ENCODE peak calls at places on chromosomes 11 and 22, in five cellular contexts. V is tibial artery, T is HCT116, R is heart left ventricle, A is SK-N-SH. J is an unnamed sample.

GRCh38 chr22:29203883-29204282 is 1.8 kb upstream of the EMID1 start:
- DNase-seq in A (no peak), R (no peak), T (no peak), V (no peak), J (no peak)

GRCh38 chr11:64331569-64332371 is 8.2 kb upstream of the CCDC88B start:
- DNase-seq in R (peak; percentile 83), V (peak; percentile 55), T (peak; percentile 83), A (peak; percentile 65), J (peak; percentile 92)

GRCh38 chr22:48659393-48659792 is 1168.3 kb downstream of the BRD1 start:
- DNase-seq in R (no peak), T (no peak), A (no peak), V (no peak), J (no peak)

GRCh38 chr11:10410844-10411200 is 44.2 kb upstream of the AMPD3 start:
- DNase-seq in V (no peak), T (no peak), A (no peak), R (no peak), J (no peak)

GRCh38 chr11:58494096-58494495 is 13.8 kb downstream of the OR5B21 start:
- DNase-seq in A (no peak), R (no peak), V (no peak), T (no peak), J (no peak)

GRCh38 chr11:75073459-75074190 is 23.1 kb downstream of the OR2AT4 start:
- DNase-seq in T (no peak), A (no peak), R (no peak), V (no peak), J (no peak)

GRCh38 chr11:68457214-68457897 is 3.2 kb upstream of the PPP6R3 start:
- DNase-seq in A (no peak), R (no peak), T (no peak), V (no peak), J (no peak)

GRCh38 chr22:17137861-17138425 is 16.8 kb upstream of the TMEM121B start:
- DNase-seq in R (no peak), V (no peak), T (no peak), A (no peak), J (no peak)

GRCh38 chr11:116043857-116044256 is 539.6 kb upstream of the CADM1 start:
- DNase-seq in T (no peak), A (no peak), V (no peak), R (no peak), J (no peak)

GRCh38 chr11:17596711-17597110 is 49.7 kb downstream of the OTOG start:
- DNase-seq in T (no peak), R (no peak), A (no peak), V (peak; percentile 11), J (no peak)

GRCh38 chr22:47043835-47044721 is 281.6 kb downstream of the TBC1D22A start:
- DNase-seq in T (no peak), A (no peak), R (peak; percentile 17), V (no peak), J (peak; percentile 44)

GRCh38 chr11:1227551-1228182 is 4.8 kb downstream of the MUC5B start:
- DNase-seq in V (no peak), T (no peak), A (peak; percentile 33), R (peak; percentile 10), J (no peak)

GRCh38 chr11:34749666-34750659 is 129.1 kb downstream of the EHF start:
- DNase-seq in V (peak; percentile 91), T (no peak), A (no peak), R (peak; percentile 64), J (peak; percentile 84)

GRCh38 chr11:43130616-43131015 is 181.2 kb upstream of the API5 start:
- DNase-seq in R (no peak), T (no peak), A (peak; percentile 34), V (no peak), J (no peak)
- TF ChIP-seq CTCF in R (no peak), T (no peak), A (no peak), V (no peak), J (no peak)

DNA sequence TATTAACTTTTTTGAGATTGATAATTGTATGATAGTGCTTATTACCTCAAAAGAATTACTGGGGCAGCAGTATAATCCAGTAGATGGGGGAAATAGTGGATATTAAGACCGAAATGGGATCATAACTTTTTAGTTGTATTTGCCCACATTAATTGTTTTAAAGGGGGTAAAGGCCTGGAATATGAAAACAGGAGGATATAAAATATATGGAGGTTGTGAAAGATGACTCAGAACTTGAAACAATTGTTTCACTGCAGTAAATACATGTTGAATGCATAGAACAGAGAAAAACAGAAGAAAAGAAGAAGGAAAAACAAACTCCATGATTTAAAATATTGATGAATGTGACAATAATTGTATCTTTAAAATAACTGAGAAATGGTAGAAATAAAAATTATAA is 94.1 kb upstream of the VPREB1 start:
- DNase-seq in V (no peak), A (no peak), R (no peak), T (no peak), J (no peak)
- H3K27me3 ChIP-seq in V (no peaks in the 10 kb centered on the region), A (peaks cover 23% of the 10 kb centered on the region), R (peaks cover 13% of the 10 kb centered on the region), T (peaks cover 56% of the 10 kb centered on the region), J (no peaks in the 10 kb centered on the region)

GRCh38 chr22:37098976-37099577 is 10.4 kb downstream of the TMPRSS6 start:
- DNase-seq in V (no peak), T (no peak), A (no peak), R (no peak), J (no peak)
- TF ChIP-seq CTCF in V (no peak), T (no peak), A (no peak), R (no peak), J (no peak)

DNA sequence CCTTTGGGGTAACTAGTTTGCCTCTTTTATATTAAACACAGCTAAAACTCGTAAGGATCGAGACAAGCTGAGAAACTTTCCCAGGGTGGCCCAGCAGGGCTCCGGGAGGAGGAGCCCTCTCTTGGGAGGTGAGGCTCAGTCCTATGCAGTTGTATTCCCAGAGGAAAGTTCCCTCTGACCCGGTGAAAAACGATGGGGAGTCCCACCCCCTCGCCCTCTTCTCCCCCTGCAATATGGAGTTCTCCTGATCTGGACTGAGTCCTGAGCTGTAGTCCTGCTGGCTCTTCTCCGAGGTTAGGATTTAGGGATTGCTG is 1.3 kb downstream of the NTM start:
- DNase-seq in A (no peak), V (no peak), R (no peak), T (no peak), J (no peak)
- H3K27me3 ChIP-seq in A (no peaks in the 10 kb centered on the region), V (no peaks in the 10 kb centered on the region), R (peaks cover 18% of the 10 kb centered on the region), T (no peaks in the 10 kb centered on the region), J (no peaks in the 10 kb centered on the region)

DNA sequence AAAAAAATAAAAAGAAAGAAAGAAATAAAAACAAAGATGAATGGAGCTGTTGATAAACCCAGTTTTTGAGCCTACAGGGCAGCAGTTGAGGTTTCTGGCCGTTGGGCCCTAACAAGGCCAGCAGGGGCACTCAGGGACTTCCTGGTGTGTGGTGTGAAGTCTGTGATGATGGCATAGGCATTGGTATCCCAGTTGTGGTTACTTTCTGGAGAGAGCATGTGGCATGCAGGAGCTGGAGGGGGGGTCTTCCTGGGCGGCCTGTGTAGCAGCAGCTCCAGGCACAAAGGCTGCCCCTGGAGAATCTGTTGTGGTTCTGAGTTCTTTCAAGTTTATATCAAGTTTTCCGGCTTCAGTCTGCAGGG is 2.0 kb upstream of the TXNRD2 start:
- DNase-seq in V (no peak), T (no peak), R (no peak), A (peak; percentile 46), J (no peak)
- TF ChIP-seq CTCF in V (no peak), T (no peak), R (no peak), A (peak; percentile 21), J (no peak)

GRCh38 chr11:120573756-120574354 is 62.3 kb downstream of the GRIK4 start:
- DNase-seq in A (no peak), V (no peak), R (no peak), T (no peak), J (no peak)
- H3K27me3 ChIP-seq in A (no peaks in the 10 kb centered on the region), V (no peaks in the 10 kb centered on the region), R (no peaks in the 10 kb centered on the region), T (peaks cover 4% of the 10 kb centered on the region), J (no peaks in the 10 kb centered on the region)

DNA sequence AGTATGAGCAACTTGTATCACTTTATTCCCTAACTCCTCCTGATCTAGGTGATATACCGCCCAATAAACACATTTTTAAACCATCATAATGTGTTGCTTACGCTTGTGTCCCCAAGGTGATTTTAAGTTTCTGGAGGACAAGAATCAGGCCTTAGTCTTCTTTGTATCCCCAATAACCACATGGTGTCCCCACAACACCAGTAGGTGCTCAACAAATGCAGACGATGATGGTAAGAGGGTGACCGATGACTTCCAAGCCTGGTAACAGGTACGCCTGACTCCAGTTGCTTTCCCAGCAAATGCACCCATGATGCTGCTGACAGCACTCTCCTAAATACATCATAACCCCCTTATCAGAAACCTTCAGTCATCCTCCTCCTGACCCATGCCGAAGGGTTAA is 64.2 kb downstream of the EFCAB6 start:
- DNase-seq in R (no peak), T (no peak), A (no peak), V (no peak), J (no peak)
- TF ChIP-seq CTCF in R (no peak), T (no peak), A (no peak), V (no peak), J (no peak)

DNA sequence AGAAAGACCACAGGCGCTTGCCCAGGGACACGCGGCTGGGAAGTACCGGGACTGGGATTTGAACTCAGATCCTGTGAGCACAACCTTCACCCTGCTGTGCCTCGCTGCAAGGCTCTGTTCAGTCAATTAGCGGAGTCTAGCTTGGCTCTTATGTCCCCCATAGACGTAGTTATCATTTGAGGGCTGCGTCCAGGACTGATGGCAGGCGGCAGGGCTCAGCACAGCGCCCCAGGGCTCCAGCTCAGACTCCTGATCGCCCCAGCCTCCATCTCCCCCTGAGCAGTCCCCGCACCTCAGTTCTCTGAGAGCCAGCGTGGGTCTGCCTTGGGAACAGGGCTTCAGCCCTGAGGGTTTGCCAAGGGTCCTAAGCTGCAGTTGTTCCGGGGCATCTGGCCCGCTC is 19.8 kb downstream of the MRGPRG start:
- DNase-seq in V (no peak), R (peak; percentile 11), T (no peak), A (no peak), J (no peak)
- H3K27me3 ChIP-seq in V (no peaks in the 10 kb centered on the region), R (peaks cover 21% of the 10 kb centered on the region), T (peaks cover 22% of the 10 kb centered on the region), A (peaks cover 22% of the 10 kb centered on the region), J (no peaks in the 10 kb centered on the region)

DNA sequence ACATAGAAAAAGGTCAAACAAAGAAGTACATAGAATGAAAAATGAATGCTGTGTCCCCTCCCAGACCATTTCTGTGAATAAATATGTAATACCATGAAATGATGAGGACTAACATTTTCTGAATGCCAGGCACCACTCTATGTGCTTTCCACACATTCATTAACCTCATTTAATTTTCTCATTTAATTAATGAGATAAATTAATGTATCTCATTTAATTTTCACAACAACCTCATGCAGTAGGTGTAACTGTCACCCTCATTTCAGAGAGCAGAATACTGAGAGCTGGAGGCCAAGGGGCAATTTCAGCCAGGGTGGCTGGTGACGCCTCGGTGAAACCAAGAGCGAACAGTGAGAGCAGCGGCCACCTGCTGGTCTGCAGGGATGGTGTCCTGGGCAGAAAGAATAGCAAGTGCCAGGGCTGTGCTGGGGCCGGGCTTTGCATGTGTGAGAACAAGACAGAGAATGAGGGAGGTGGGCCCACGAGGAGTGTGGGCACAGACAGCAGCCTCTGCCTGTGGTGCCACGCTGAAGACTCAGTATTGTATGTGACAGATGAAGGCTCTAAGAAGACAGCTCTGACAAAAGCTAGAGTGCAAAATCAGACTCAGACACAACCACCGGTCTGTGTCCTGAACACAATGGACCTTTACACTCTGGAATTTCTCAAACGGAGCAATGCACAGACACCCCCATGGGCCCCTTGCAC is 1.8 kb upstream of the SERPIND1 start:
- DNase-seq in A (no peak), T (no peak), V (no peak), R (no peak), J (no peak)
- TF ChIP-seq CTCF in A (no peak), T (no peak), V (no peak), R (no peak), J (no peak)

J was measured in lung.